ENCODE peak calls at places on chromosomes 13 and 19, in nine cellular contexts. One of them, this sample, is unnamed.

GRCh38 chr19:1674293-1674679 is 21.9 kb upstream of the TCF3 start:
- DNase-seq in left ventricle myocardium inferior: no peak
- DNase-seq in hepatocyte: no peak
- DNase-seq in choroid plexus epithelial cell: no peak
- DNase-seq in neural progenitor cell: no peak
- DNase-seq in HL-60: no peak
- DNase-seq in CD8-positive, alpha-beta T cell: no peak
- DNase-seq in RWPE2: peak
- DNase-seq in GM12865: no peak
- DNase-seq in this sample: no peak

GRCh38 chr19:879711-880438 is 13.1 kb downstream of the MED16 start:
- DNase-seq in left ventricle myocardium inferior: no peak
- DNase-seq in HL-60: no peak
- DNase-seq in hepatocyte: no peak
- DNase-seq in neural progenitor cell: no peak
- DNase-seq in choroid plexus epithelial cell: no peak
- DNase-seq in GM12865: no peak
- DNase-seq in RWPE2: no peak
- DNase-seq in CD8-positive, alpha-beta T cell: no peak
- DNase-seq in this sample: no peak

GRCh38 chr13:98998831-98999634 is 21.2 kb upstream of the DOCK9 start:
- DNase-seq in choroid plexus epithelial cell: peak
- DNase-seq in CD8-positive, alpha-beta T cell: peak
- DNase-seq in left ventricle myocardium inferior: no peak
- DNase-seq in HL-60: no peak
- DNase-seq in hepatocyte: no peak
- DNase-seq in neural progenitor cell: no peak
- DNase-seq in GM12865: peak
- DNase-seq in RWPE2: no peak
- DNase-seq in this sample: no peak

GRCh38 chr19:36417752-36418286 is 625 bp downstream of the ZFP82 start:
- DNase-seq in choroid plexus epithelial cell: no peak
- DNase-seq in left ventricle myocardium inferior: no peak
- DNase-seq in HL-60: no peak
- DNase-seq in CD8-positive, alpha-beta T cell: no peak
- DNase-seq in hepatocyte: peak
- DNase-seq in neural progenitor cell: peak
- DNase-seq in GM12865: no peak
- DNase-seq in RWPE2: no peak
- DNase-seq in this sample: peak

GRCh38 chr13:40469581-40470282 is 196.7 kb downstream of the FOXO1 start:
- DNase-seq in hepatocyte: no peak
- DNase-seq in GM12865: no peak
- DNase-seq in neural progenitor cell: no peak
- DNase-seq in CD8-positive, alpha-beta T cell: no peak
- DNase-seq in left ventricle myocardium inferior: no peak
- DNase-seq in HL-60: no peak
- DNase-seq in choroid plexus epithelial cell: no peak
- DNase-seq in RWPE2: no peak
- DNase-seq in this sample: no peak

GRCh38 chr19:33394723-33395560 is 21.4 kb downstream of the CEBPG start:
- DNase-seq in choroid plexus epithelial cell: no peak
- DNase-seq in GM12865: no peak
- DNase-seq in RWPE2: peak
- DNase-seq in left ventricle myocardium inferior: peak
- DNase-seq in CD8-positive, alpha-beta T cell: no peak
- DNase-seq in neural progenitor cell: no peak
- DNase-seq in hepatocyte: no peak
- DNase-seq in HL-60: no peak
- DNase-seq in this sample: no peak

GRCh38 chr13:28991764-28992163 is 171.6 kb downstream of the MTUS2 start:
- DNase-seq in RWPE2: no peak
- DNase-seq in left ventricle myocardium inferior: no peak
- DNase-seq in HL-60: no peak
- DNase-seq in choroid plexus epithelial cell: no peak
- DNase-seq in neural progenitor cell: no peak
- DNase-seq in CD8-positive, alpha-beta T cell: no peak
- DNase-seq in GM12865: peak
- DNase-seq in hepatocyte: no peak
- DNase-seq in this sample: no peak

GRCh38 chr19:1066251-1066747 is 668 bp upstream of the ARHGAP45 start:
- DNase-seq in HL-60: no peak
- DNase-seq in choroid plexus epithelial cell: no peak
- DNase-seq in CD8-positive, alpha-beta T cell: no peak
- DNase-seq in RWPE2: no peak
- DNase-seq in neural progenitor cell: peak
- DNase-seq in hepatocyte: peak
- DNase-seq in left ventricle myocardium inferior: no peak
- DNase-seq in GM12865: no peak
- DNase-seq in this sample: no peak

GRCh38 chr19:2613507-2614295 is 88.8 kb downstream of the GNG7 start:
- DNase-seq in neural progenitor cell: peak
- DNase-seq in hepatocyte: peak
- DNase-seq in choroid plexus epithelial cell: peak
- DNase-seq in HL-60: no peak
- DNase-seq in CD8-positive, alpha-beta T cell: peak
- DNase-seq in GM12865: peak
- DNase-seq in RWPE2: no peak
- DNase-seq in left ventricle myocardium inferior: peak
- DNase-seq in this sample: no peak

GRCh38 chr13:19634129-19634740 is 776 bp downstream of the MPHOSPH8 start:
- DNase-seq in neural progenitor cell: peak
- DNase-seq in CD8-positive, alpha-beta T cell: no peak
- DNase-seq in left ventricle myocardium inferior: no peak
- DNase-seq in GM12865: no peak
- DNase-seq in RWPE2: no peak
- DNase-seq in choroid plexus epithelial cell: peak
- DNase-seq in hepatocyte: peak
- DNase-seq in HL-60: no peak
- DNase-seq in this sample: no peak

GRCh38 chr19:41774515-41774980 is 19.2 kb downstream of the CEACAM6 start:
- DNase-seq in left ventricle myocardium inferior: no peak
- DNase-seq in CD8-positive, alpha-beta T cell: peak
- DNase-seq in HL-60: no peak
- DNase-seq in RWPE2: peak
- DNase-seq in GM12865: no peak
- DNase-seq in hepatocyte: peak
- DNase-seq in neural progenitor cell: no peak
- DNase-seq in choroid plexus epithelial cell: no peak
- DNase-seq in this sample: no peak

GRCh38 chr19:40309666-40310065 is 24.5 kb upstream of the AKT2 start:
- DNase-seq in HL-60: no peak
- DNase-seq in hepatocyte: no peak
- DNase-seq in choroid plexus epithelial cell: no peak
- DNase-seq in GM12865: no peak
- DNase-seq in left ventricle myocardium inferior: no peak
- DNase-seq in neural progenitor cell: no peak
- DNase-seq in RWPE2: no peak
- DNase-seq in CD8-positive, alpha-beta T cell: no peak
- DNase-seq in this sample: no peak
- H3K4me3 ChIP-seq in HL-60: no peak
- H3K4me3 ChIP-seq in hepatocyte: no peak
- H3K4me3 ChIP-seq in choroid plexus epithelial cell: no peak
- H3K4me3 ChIP-seq in GM12865: no peak
- H3K4me3 ChIP-seq in left ventricle myocardium inferior: no peak
- H3K4me3 ChIP-seq in neural progenitor cell: no peak
- H3K4me3 ChIP-seq in RWPE2: no peak
- H3K4me3 ChIP-seq in CD8-positive, alpha-beta T cell: no peak
- H3K4me3 ChIP-seq in this sample: no peak

GRCh38 chr13:75407998-75408397 is 74.0 kb downstream of the TBC1D4 start:
- DNase-seq in GM12865: no peak
- DNase-seq in neural progenitor cell: no peak
- DNase-seq in RWPE2: no peak
- DNase-seq in hepatocyte: no peak
- DNase-seq in choroid plexus epithelial cell: no peak
- DNase-seq in left ventricle myocardium inferior: no peak
- DNase-seq in HL-60: no peak
- DNase-seq in CD8-positive, alpha-beta T cell: no peak
- DNase-seq in this sample: no peak

GRCh38 chr13:75404721-75405120 is 77.2 kb downstream of the TBC1D4 start:
- DNase-seq in HL-60: no peak
- DNase-seq in left ventricle myocardium inferior: no peak
- DNase-seq in neural progenitor cell: no peak
- DNase-seq in choroid plexus epithelial cell: no peak
- DNase-seq in GM12865: no peak
- DNase-seq in RWPE2: no peak
- DNase-seq in hepatocyte: no peak
- DNase-seq in CD8-positive, alpha-beta T cell: no peak
- DNase-seq in this sample: no peak

GRCh38 chr13:75402787-75403186 is 79.2 kb downstream of the TBC1D4 start:
- DNase-seq in neural progenitor cell: peak
- DNase-seq in RWPE2: no peak
- DNase-seq in left ventricle myocardium inferior: peak
- DNase-seq in GM12865: no peak
- DNase-seq in HL-60: no peak
- DNase-seq in hepatocyte: no peak
- DNase-seq in CD8-positive, alpha-beta T cell: no peak
- DNase-seq in choroid plexus epithelial cell: no peak
- DNase-seq in this sample: no peak

GRCh38 chr13:75407473-75407872 is 74.5 kb downstream of the TBC1D4 start:
- DNase-seq in RWPE2: no peak
- DNase-seq in left ventricle myocardium inferior: no peak
- DNase-seq in choroid plexus epithelial cell: no peak
- DNase-seq in hepatocyte: no peak
- DNase-seq in CD8-positive, alpha-beta T cell: no peak
- DNase-seq in GM12865: no peak
- DNase-seq in neural progenitor cell: no peak
- DNase-seq in HL-60: no peak
- DNase-seq in this sample: no peak

GRCh38 chr13:75405976-75406703 is 75.8 kb downstream of the TBC1D4 start:
- DNase-seq in left ventricle myocardium inferior: no peak
- DNase-seq in CD8-positive, alpha-beta T cell: no peak
- DNase-seq in RWPE2: no peak
- DNase-seq in hepatocyte: no peak
- DNase-seq in GM12865: no peak
- DNase-seq in neural progenitor cell: peak
- DNase-seq in choroid plexus epithelial cell: peak
- DNase-seq in HL-60: no peak
- DNase-seq in this sample: no peak
- TF ChIP-seq CTCF in left ventricle myocardium inferior: no peak
- TF ChIP-seq CTCF in CD8-positive, alpha-beta T cell: no peak
- TF ChIP-seq CTCF in RWPE2: no peak
- TF ChIP-seq CTCF in hepatocyte: no peak
- TF ChIP-seq CTCF in GM12865: no peak
- TF ChIP-seq CTCF in neural progenitor cell: no peak
- TF ChIP-seq CTCF in choroid plexus epithelial cell: no peak
- TF ChIP-seq CTCF in HL-60: no peak
- TF ChIP-seq CTCF in this sample: no peak

GRCh38 chr19:8044018-8044417 is 8.5 kb upstream of the CCL25 start:
- DNase-seq in neural progenitor cell: no peak
- DNase-seq in CD8-positive, alpha-beta T cell: no peak
- DNase-seq in GM12865: no peak
- DNase-seq in hepatocyte: no peak
- DNase-seq in RWPE2: no peak
- DNase-seq in HL-60: no peak
- DNase-seq in choroid plexus epithelial cell: no peak
- DNase-seq in left ventricle myocardium inferior: no peak
- DNase-seq in this sample: no peak

GRCh38 chr19:8050274-8051096 is 2.1 kb upstream of the CCL25 start:
- DNase-seq in CD8-positive, alpha-beta T cell: peak
- DNase-seq in left ventricle myocardium inferior: peak
- DNase-seq in neural progenitor cell: peak
- DNase-seq in HL-60: peak
- DNase-seq in GM12865: peak
- DNase-seq in choroid plexus epithelial cell: peak
- DNase-seq in hepatocyte: peak
- DNase-seq in RWPE2: peak
- DNase-seq in this sample: peak

GRCh38 chr19:8042900-8043299 is 9.7 kb upstream of the CCL25 start:
- DNase-seq in GM12865: no peak
- DNase-seq in CD8-positive, alpha-beta T cell: no peak
- DNase-seq in RWPE2: no peak
- DNase-seq in left ventricle myocardium inferior: no peak
- DNase-seq in neural progenitor cell: no peak
- DNase-seq in HL-60: no peak
- DNase-seq in hepatocyte: no peak
- DNase-seq in choroid plexus epithelial cell: no peak
- DNase-seq in this sample: no peak

GRCh38 chr19:8046569-8047165 is 5.9 kb upstream of the CCL25 start:
- DNase-seq in CD8-positive, alpha-beta T cell: no peak
- DNase-seq in GM12865: peak
- DNase-seq in RWPE2: no peak
- DNase-seq in hepatocyte: no peak
- DNase-seq in neural progenitor cell: no peak
- DNase-seq in left ventricle myocardium inferior: no peak
- DNase-seq in HL-60: no peak
- DNase-seq in choroid plexus epithelial cell: no peak
- DNase-seq in this sample: no peak

GRCh38 chr19:8045872-8046568 is 6.5 kb upstream of the CCL25 start:
- DNase-seq in CD8-positive, alpha-beta T cell: no peak
- DNase-seq in left ventricle myocardium inferior: no peak
- DNase-seq in neural progenitor cell: no peak
- DNase-seq in HL-60: no peak
- DNase-seq in hepatocyte: no peak
- DNase-seq in GM12865: no peak
- DNase-seq in RWPE2: no peak
- DNase-seq in choroid plexus epithelial cell: no peak
- DNase-seq in this sample: no peak
- H3K4me3 ChIP-seq in CD8-positive, alpha-beta T cell: no peak
- H3K4me3 ChIP-seq in left ventricle myocardium inferior: no peak
- H3K4me3 ChIP-seq in neural progenitor cell: no peak
- H3K4me3 ChIP-seq in HL-60: no peak
- H3K4me3 ChIP-seq in hepatocyte: no peak
- H3K4me3 ChIP-seq in GM12865: no peak
- H3K4me3 ChIP-seq in RWPE2: no peak
- H3K4me3 ChIP-seq in choroid plexus epithelial cell: no peak
- H3K4me3 ChIP-seq in this sample: no peak

GRCh38 chr19:46073268-46073922 is 32.6 kb upstream of the IGFL4 start:
- DNase-seq in hepatocyte: no peak
- DNase-seq in CD8-positive, alpha-beta T cell: no peak
- DNase-seq in choroid plexus epithelial cell: peak
- DNase-seq in left ventricle myocardium inferior: no peak
- DNase-seq in neural progenitor cell: no peak
- DNase-seq in GM12865: no peak
- DNase-seq in HL-60: no peak
- DNase-seq in RWPE2: no peak
- DNase-seq in this sample: no peak

GRCh38 chr19:46068345-46069258 is 27.8 kb upstream of the IGFL4 start:
- DNase-seq in neural progenitor cell: no peak
- DNase-seq in left ventricle myocardium inferior: no peak
- DNase-seq in HL-60: peak
- DNase-seq in GM12865: no peak
- DNase-seq in CD8-positive, alpha-beta T cell: no peak
- DNase-seq in RWPE2: peak
- DNase-seq in choroid plexus epithelial cell: peak
- DNase-seq in hepatocyte: peak
- DNase-seq in this sample: peak

GRCh38 chr19:46065486-46065885 is 24.7 kb upstream of the IGFL4 start:
- DNase-seq in choroid plexus epithelial cell: peak
- DNase-seq in CD8-positive, alpha-beta T cell: no peak
- DNase-seq in left ventricle myocardium inferior: no peak
- DNase-seq in HL-60: no peak
- DNase-seq in GM12865: no peak
- DNase-seq in RWPE2: no peak
- DNase-seq in neural progenitor cell: no peak
- DNase-seq in hepatocyte: no peak
- DNase-seq in this sample: peak

GRCh38 chr19:46069841-46070341 is 29.1 kb upstream of the IGFL4 start:
- DNase-seq in choroid plexus epithelial cell: peak
- DNase-seq in hepatocyte: peak
- DNase-seq in HL-60: no peak
- DNase-seq in neural progenitor cell: no peak
- DNase-seq in RWPE2: no peak
- DNase-seq in left ventricle myocardium inferior: no peak
- DNase-seq in GM12865: no peak
- DNase-seq in CD8-positive, alpha-beta T cell: no peak
- DNase-seq in this sample: peak

GRCh38 chr19:46067691-46068090 is 26.9 kb upstream of the IGFL4 start:
- DNase-seq in hepatocyte: no peak
- DNase-seq in RWPE2: no peak
- DNase-seq in left ventricle myocardium inferior: no peak
- DNase-seq in choroid plexus epithelial cell: no peak
- DNase-seq in GM12865: no peak
- DNase-seq in HL-60: no peak
- DNase-seq in neural progenitor cell: no peak
- DNase-seq in CD8-positive, alpha-beta T cell: no peak
- DNase-seq in this sample: no peak
- TF ChIP-seq CTCF in hepatocyte: no peak
- TF ChIP-seq CTCF in RWPE2: no peak
- TF ChIP-seq CTCF in left ventricle myocardium inferior: no peak
- TF ChIP-seq CTCF in choroid plexus epithelial cell: no peak
- TF ChIP-seq CTCF in GM12865: no peak
- TF ChIP-seq CTCF in HL-60: no peak
- TF ChIP-seq CTCF in neural progenitor cell: no peak
- TF ChIP-seq CTCF in CD8-positive, alpha-beta T cell: no peak
- TF ChIP-seq CTCF in this sample: no peak

This sample was measured in HFF-Myc.